ENCODE peak calls at places on chromosomes 16 and 17, in eight cellular contexts. G, S, N, Y, C, K, I and Z are unnamed samples.
A peak's percentile ranks its signal among the peaks of the same experiment; 100 is the strongest.

GRCh38 chr16:17261197-17261858 is 209.4 kb downstream of the XYLT1 start:
- DNase-seq in N (no peak), C (no peak), Y (peak; percentile 58), S (no peak), K (no peak), I (no peak), G (peak; percentile 46), Z (no peak)

GRCh38 chr17:28174352-28175046 is 132.0 kb downstream of the NLK start:
- DNase-seq in G (peak; percentile 62), C (peak; percentile 2), Y (no peak), N (no peak), K (no peak), S (no peak), I (no peak), Z (no peak)

GRCh38 chr17:73031472-73031871 is 61.0 kb downstream of the SLC39A11 start:
- DNase-seq in C (no peak), S (no peak), G (no peak), I (no peak), N (no peak), K (no peak), Y (no peak), Z (no peak)

GRCh38 chr17:81083125-81083765 is 48.3 kb downstream of the BAIAP2 start:
- DNase-seq in G (no peak), Y (no peak), S (no peak), N (no peak), K (no peak), I (no peak), C (no peak), Z (no peak)

GRCh38 chr17:66522591-66523272 is 220.3 kb downstream of the PRKCA start:
- DNase-seq in I (no peak), K (no peak), N (no peak), Y (no peak), G (peak; percentile 28), S (no peak), C (no peak), Z (no peak)

GRCh38 chr16:85824161-85825135 is 25.0 kb downstream of the COX4I1 start:
- DNase-seq in Y (no peak), K (no peak), I (no peak), S (no peak), G (no peak), N (no peak), C (no peak), Z (no peak)

GRCh38 chr17:66966529-66967418 is 2.3 kb downstream of the CACNG4 start:
- DNase-seq in S (no peak), G (no peak), N (no peak), Y (no peak), C (no peak), K (no peak), I (no peak), Z (no peak)

GRCh38 chr17:2751482-2751881 is 2.0 kb upstream of the CCDC92B start:
- DNase-seq in K (no peak), Y (no peak), N (no peak), S (no peak), I (no peak), C (no peak), G (no peak), Z (no peak)

GRCh38 chr16:77434365-77435239 is at the start of gene ADAMTS18:
- DNase-seq in I (no peak), C (no peak), S (no peak), G (no peak), K (no peak), N (no peak), Y (no peak), Z (peak; percentile 64)

GRCh38 chr17:4721203-4722135 is 9.8 kb upstream of the MED11 start:
- DNase-seq in I (no peak), C (no peak), G (no peak), K (no peak), S (no peak), Y (peak; percentile 85), N (no peak), Z (no peak)

GRCh38 chr16:30064746-30065111 is 831 bp upstream of the ALDOA start:
- DNase-seq in S (no peak), G (no peak), N (no peak), Y (no peak), K (no peak), I (no peak), C (no peak), Z (no peak)

GRCh38 chr17:28258347-28258887 is 60.6 kb upstream of the TMEM97 start:
- DNase-seq in K (no peak), C (no peak), G (no peak), Y (peak; percentile 24), S (no peak), I (no peak), N (no peak), Z (no peak)

GRCh38 chr17:29844339-29845048 is 85.5 kb downstream of the SSH2 start:
- DNase-seq in Y (no peak), G (no peak), K (no peak), N (no peak), S (no peak), C (no peak), I (no peak), Z (peak; percentile 15)

GRCh38 chr17:46995841-46996571 is 17.0 kb upstream of the RPRML start:
- DNase-seq in S (no peak), N (no peak), G (no peak), C (no peak), K (no peak), I (no peak), Y (no peak), Z (no peak)

GRCh38 chr16:22786284-22786683 is 27.7 kb upstream of the HS3ST2 start:
- DNase-seq in N (no peak), I (no peak), Y (no peak), C (no peak), S (no peak), G (no peak), K (no peak), Z (no peak)

GRCh38 chr17:28404007-28404406 is 2.0 kb downstream of the SLC46A1 start:
- DNase-seq in K (no peak), I (no peak), Y (no peak), G (no peak), C (no peak), N (no peak), S (no peak), Z (no peak)

GRCh38 chr17:63082273-63082861 is 116.3 kb downstream of the TANC2 start:
- DNase-seq in S (no peak), I (no peak), K (no peak), C (no peak), G (no peak), Y (peak; percentile 5), N (no peak), Z (no peak)

GRCh38 chr16:68083861-68084503 is 1.2 kb upstream of the NFATC3 start:
- DNase-seq in Y (no peak), N (no peak), I (no peak), K (no peak), C (no peak), S (no peak), G (no peak), Z (no peak)

GRCh38 chr17:29732613-29733012 is 109.9 kb upstream of the CORO6 start:
- DNase-seq in N (no peak), I (no peak), C (no peak), K (no peak), G (no peak), S (no peak), Y (no peak), Z (no peak)

GRCh38 chr16:1450218-1450617 is 5.9 kb upstream of the CCDC154 start:
- DNase-seq in C (no peak), I (no peak), S (no peak), N (no peak), Y (no peak), K (no peak), G (no peak), Z (no peak)

GRCh38 chr17:7560172-7561027 is 1.3 kb upstream of the SENP3 start:
- DNase-seq in N (no peak), G (peak; percentile 75), C (no peak), S (no peak), I (no peak), K (peak; percentile 33), Y (peak; percentile 87), Z (no peak)

GRCh38 chr16:22357635-22357971 is 16.8 kb downstream of the CDR2 start:
- DNase-seq in N (no peak), K (no peak), G (no peak), S (no peak), I (no peak), Y (no peak), C (no peak), Z (no peak)